ENCODE peak calls at places on chromosome 19, in four cellular contexts. One of them, this sample, is unnamed.

GRCh38 chr19:50906217-50906616 is 5.0 kb downstream of the KLK4 start:
- DNase-seq in nephron progenitor cell: peak; percentile 73
- DNase-seq in cardiac muscle cell: peak; percentile 58
- DNase-seq in cardiac fibroblast: no peak
- DNase-seq in this sample: peak; percentile 26

GRCh38 chr19:46109876-46110275 is 14.6 kb downstream of the IGFL3 start:
- DNase-seq in nephron progenitor cell: no peak
- DNase-seq in cardiac muscle cell: no peak
- DNase-seq in cardiac fibroblast: no peak
- DNase-seq in this sample: no peak

GRCh38 chr19:21328402-21328801 is 808 bp downstream of the ZNF708 start:
- DNase-seq in nephron progenitor cell: peak; percentile 4
- DNase-seq in cardiac muscle cell: peak; percentile 49
- DNase-seq in cardiac fibroblast: no peak
- DNase-seq in this sample: no peak

GRCh38 chr19:10661946-10662345 is 7.8 kb downstream of the ILF3 start:
- DNase-seq in nephron progenitor cell: no peak
- DNase-seq in cardiac muscle cell: no peak
- DNase-seq in cardiac fibroblast: no peak
- DNase-seq in this sample: no peak

GRCh38 chr19:52140077-52140710 is 456 bp upstream of the ZNF616 start:
- DNase-seq in nephron progenitor cell: no peak
- DNase-seq in cardiac muscle cell: no peak
- DNase-seq in cardiac fibroblast: peak; percentile 1
- DNase-seq in this sample: no peak

GRCh38 chr19:47124937-47125668 is 5.5 kb upstream of the SAE1 start:
- DNase-seq in nephron progenitor cell: no peak
- DNase-seq in cardiac muscle cell: peak; percentile 84
- DNase-seq in cardiac fibroblast: peak; percentile 86
- DNase-seq in this sample: peak; percentile 12

GRCh38 chr19:7177926-7178325 is 108.4 kb downstream of the ZNF557 start:
- DNase-seq in nephron progenitor cell: no peak
- DNase-seq in cardiac muscle cell: no peak
- DNase-seq in cardiac fibroblast: peak; percentile 27
- DNase-seq in this sample: no peak

GRCh38 chr19:28292822-28293500 is 920.0 kb downstream of the UQCRFS1 start:
- DNase-seq in nephron progenitor cell: no peak
- DNase-seq in cardiac muscle cell: peak; percentile 35
- DNase-seq in cardiac fibroblast: no peak
- DNase-seq in this sample: no peak

GRCh38 chr19:31340059-31341025 is 8.9 kb downstream of the TSHZ3 start:
- DNase-seq in nephron progenitor cell: no peak
- DNase-seq in cardiac muscle cell: no peak
- DNase-seq in cardiac fibroblast: no peak
- DNase-seq in this sample: no peak

GRCh38 chr19:1364070-1364719 is 19.5 kb upstream of the NDUFS7 start:
- DNase-seq in nephron progenitor cell: no peak
- DNase-seq in cardiac muscle cell: no peak
- DNase-seq in cardiac fibroblast: no peak
- DNase-seq in this sample: no peak

GRCh38 chr19:36136975-36137686 is 2.7 kb upstream of the CAPNS1 start:
- DNase-seq in nephron progenitor cell: no peak
- DNase-seq in cardiac muscle cell: no peak
- DNase-seq in cardiac fibroblast: peak; percentile 50
- DNase-seq in this sample: no peak

GRCh38 chr19:44943801-44944249 is 1.8 kb downstream of the APOC4 start:
- DNase-seq in nephron progenitor cell: no peak
- DNase-seq in cardiac muscle cell: no peak
- DNase-seq in cardiac fibroblast: peak; percentile 31
- DNase-seq in this sample: no peak

GRCh38 chr19:10189631-10190425 is 4.9 kb downstream of the DNMT1 start:
- DNase-seq in nephron progenitor cell: no peak
- DNase-seq in cardiac muscle cell: no peak
- DNase-seq in cardiac fibroblast: peak; percentile 5
- DNase-seq in this sample: no peak

GRCh38 chr19:18014197-18014596 is 6.2 kb downstream of the ARRDC2 start:
- DNase-seq in nephron progenitor cell: no peak
- DNase-seq in cardiac muscle cell: no peak
- DNase-seq in cardiac fibroblast: no peak
- DNase-seq in this sample: no peak

GRCh38 chr19:38543807-38544568 is 73.8 kb downstream of the MAP4K1 start:
- DNase-seq in nephron progenitor cell: no peak
- DNase-seq in cardiac muscle cell: peak; percentile 62
- DNase-seq in cardiac fibroblast: peak; percentile 90
- DNase-seq in this sample: no peak

GRCh38 chr19:6862673-6863078 is 24.7 kb upstream of the ADGRE1 start:
- DNase-seq in nephron progenitor cell: peak; percentile 82
- DNase-seq in cardiac muscle cell: peak; percentile 84
- DNase-seq in cardiac fibroblast: peak; percentile 87
- DNase-seq in this sample: peak; percentile 70

GRCh38 chr19:30941591-30941990 is 407.6 kb downstream of the TSHZ3 start:
- DNase-seq in nephron progenitor cell: no peak
- DNase-seq in cardiac muscle cell: no peak
- DNase-seq in cardiac fibroblast: no peak
- DNase-seq in this sample: no peak

GRCh38 chr19:2764945-2765344 is 18.1 kb downstream of the SGTA start:
- DNase-seq in nephron progenitor cell: no peak
- DNase-seq in cardiac muscle cell: no peak
- DNase-seq in cardiac fibroblast: no peak
- DNase-seq in this sample: no peak

GRCh38 chr19:39064405-39064804 is 19.8 kb upstream of the ACP7 start:
- DNase-seq in nephron progenitor cell: no peak
- DNase-seq in cardiac muscle cell: no peak
- DNase-seq in cardiac fibroblast: peak; percentile 38
- DNase-seq in this sample: no peak

GRCh38 chr19:53294786-53295441 is 27.4 kb upstream of the VN1R4 start:
- DNase-seq in nephron progenitor cell: no peak
- DNase-seq in cardiac muscle cell: no peak
- DNase-seq in cardiac fibroblast: peak; percentile 23
- DNase-seq in this sample: no peak

GRCh38 chr19:41792513-41793413 is 3.6 kb upstream of the CEACAM3 start:
- DNase-seq in nephron progenitor cell: peak; percentile 47
- DNase-seq in cardiac muscle cell: peak; percentile 11
- DNase-seq in cardiac fibroblast: peak; percentile 64
- DNase-seq in this sample: no peak

GRCh38 chr19:39544201-39544903 is 4.4 kb upstream of the EID2 start:
- DNase-seq in nephron progenitor cell: no peak
- DNase-seq in cardiac muscle cell: no peak
- DNase-seq in cardiac fibroblast: peak; percentile 40
- DNase-seq in this sample: no peak

GRCh38 chr19:32809254-32809653 is 60.3 kb downstream of the SLC7A9 start:
- DNase-seq in nephron progenitor cell: no peak
- DNase-seq in cardiac muscle cell: no peak
- DNase-seq in cardiac fibroblast: no peak
- DNase-seq in this sample: no peak
- TF ChIP-seq CTCF in nephron progenitor cell: no peak
- TF ChIP-seq CTCF in cardiac muscle cell: no peak
- TF ChIP-seq CTCF in cardiac fibroblast: no peak
- TF ChIP-seq CTCF in this sample: no peak

GRCh38 chr19:14072535-14073231 is at the start of gene MISP3:
- DNase-seq in nephron progenitor cell: peak; percentile 37
- DNase-seq in cardiac muscle cell: peak; percentile 59
- DNase-seq in cardiac fibroblast: peak; percentile 41
- DNase-seq in this sample: no peak
- TF ChIP-seq CTCF in nephron progenitor cell: no peak
- TF ChIP-seq CTCF in cardiac muscle cell: peak; percentile 1
- TF ChIP-seq CTCF in cardiac fibroblast: no peak
- TF ChIP-seq CTCF in this sample: no peak

DNA sequence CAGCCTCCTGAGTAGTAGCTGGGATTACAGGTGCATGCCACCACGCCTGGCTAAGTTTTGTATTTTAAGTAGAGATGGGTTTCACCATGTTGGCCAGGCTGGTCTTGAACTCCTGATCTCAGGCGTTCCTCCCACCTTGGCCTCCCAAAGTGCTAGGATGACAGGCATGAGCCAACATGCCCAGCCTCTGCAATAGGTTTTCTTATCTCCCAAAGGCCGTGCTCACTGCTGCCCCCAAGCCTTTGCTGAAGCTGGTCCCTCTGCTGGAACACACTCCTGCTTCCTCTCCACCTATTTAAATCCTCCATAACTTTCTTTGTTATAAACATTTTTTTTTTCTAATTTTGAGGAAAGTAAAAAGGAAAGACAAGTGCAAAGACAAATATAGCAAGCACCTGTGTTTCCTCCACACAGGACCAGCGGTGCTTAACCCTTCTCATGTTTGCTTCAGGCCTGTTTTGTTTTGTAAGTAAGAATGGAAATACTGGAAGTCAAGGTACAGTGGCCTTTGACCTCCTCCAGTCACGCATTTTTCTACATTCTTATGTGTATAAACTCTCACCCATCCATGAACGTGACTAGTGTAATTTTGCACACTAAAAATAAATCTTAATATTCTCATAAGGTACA is 14.5 kb upstream of the TNFAIP8L1 start:
- DNase-seq in nephron progenitor cell: peak; percentile 30
- DNase-seq in cardiac muscle cell: peak; percentile 38
- DNase-seq in cardiac fibroblast: no peak
- DNase-seq in this sample: no peak
- TF ChIP-seq CTCF in nephron progenitor cell: no peak
- TF ChIP-seq CTCF in cardiac muscle cell: peak; percentile 43
- TF ChIP-seq CTCF in cardiac fibroblast: peak; percentile 40
- TF ChIP-seq CTCF in this sample: peak; percentile 26

GRCh38 chr19:34853369-34853768 is 73.3 kb upstream of the ZNF30 start:
- DNase-seq in nephron progenitor cell: no peak
- DNase-seq in cardiac muscle cell: no peak
- DNase-seq in cardiac fibroblast: no peak
- DNase-seq in this sample: no peak

GRCh38 chr19:34847393-34847792 is 74.4 kb upstream of the ZNF599 start:
- DNase-seq in nephron progenitor cell: no peak
- DNase-seq in cardiac muscle cell: no peak
- DNase-seq in cardiac fibroblast: no peak
- DNase-seq in this sample: no peak

GRCh38 chr19:34856052-34856451 is 70.7 kb upstream of the ZNF30 start:
- DNase-seq in nephron progenitor cell: no peak
- DNase-seq in cardiac muscle cell: no peak
- DNase-seq in cardiac fibroblast: no peak
- DNase-seq in this sample: no peak

DNA sequence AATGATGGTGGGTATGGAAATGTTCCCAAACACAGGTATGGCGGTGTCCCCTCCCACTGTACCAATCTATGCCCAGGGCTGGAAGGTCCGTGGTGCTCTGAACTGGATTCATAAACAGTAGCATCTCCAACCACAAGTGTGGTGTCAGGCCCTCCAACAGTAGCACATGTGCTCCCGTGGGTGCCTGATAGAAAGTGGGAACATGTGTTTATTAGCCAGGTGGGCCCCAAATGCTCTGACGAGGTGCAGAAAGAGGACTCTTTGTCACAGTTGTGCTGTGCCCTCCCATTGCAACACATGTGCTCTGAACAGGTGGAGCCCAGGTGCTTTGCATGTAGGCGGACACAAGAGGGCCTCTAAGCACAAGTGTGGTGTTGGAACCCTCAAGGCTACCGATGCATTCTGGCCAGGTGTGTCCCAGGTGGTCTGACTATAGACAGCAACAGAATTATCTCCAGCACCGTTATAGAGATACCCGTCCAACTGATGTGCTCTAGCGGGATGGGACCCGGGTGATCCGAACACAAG is 75.4 kb upstream of the ZNF30 start:
- DNase-seq in nephron progenitor cell: no peak
- DNase-seq in cardiac muscle cell: no peak
- DNase-seq in cardiac fibroblast: no peak
- DNase-seq in this sample: no peak
- TF ChIP-seq CTCF in nephron progenitor cell: no peak
- TF ChIP-seq CTCF in cardiac muscle cell: no peak
- TF ChIP-seq CTCF in cardiac fibroblast: no peak
- TF ChIP-seq CTCF in this sample: peak; percentile 44

This sample was measured in progenitor cell of endocrine pancreas.